ENCODE peak calls at places on chromosomes 2 and 18, in eight cellular contexts. One of them, this sample, is unnamed.

GRCh38 chr2:85772019-85772745 is 18.4 kb downstream of the ATOH8 start:
- DNase-seq in fibroblast of pulmonary artery: peak
- DNase-seq in neural progenitor cell: peak
- DNase-seq in neural crest cell: peak
- DNase-seq in Peyer's patch: peak
- DNase-seq in HFFc6: peak
- DNase-seq in progenitor cell of endocrine pancreas: no peak
- DNase-seq in fibroblast of mammary gland: peak
- DNase-seq in this sample: peak

GRCh38 chr2:38653715-38654494 is 12.0 kb upstream of the GALM start:
- DNase-seq in neural crest cell: no peak
- DNase-seq in Peyer's patch: no peak
- DNase-seq in neural progenitor cell: no peak
- DNase-seq in fibroblast of mammary gland: no peak
- DNase-seq in HFFc6: no peak
- DNase-seq in fibroblast of pulmonary artery: no peak
- DNase-seq in progenitor cell of endocrine pancreas: no peak
- DNase-seq in this sample: no peak

GRCh38 chr2:157261199-157261782 is 3.8 kb downstream of the GALNT5 start:
- DNase-seq in neural progenitor cell: no peak
- DNase-seq in HFFc6: peak
- DNase-seq in neural crest cell: no peak
- DNase-seq in fibroblast of mammary gland: peak
- DNase-seq in Peyer's patch: peak
- DNase-seq in fibroblast of pulmonary artery: peak
- DNase-seq in progenitor cell of endocrine pancreas: no peak
- DNase-seq in this sample: no peak

GRCh38 chr18:24003903-24004640 is 10.5 kb upstream of the TTC39C start:
- DNase-seq in fibroblast of pulmonary artery: no peak
- DNase-seq in fibroblast of mammary gland: peak
- DNase-seq in progenitor cell of endocrine pancreas: no peak
- DNase-seq in Peyer's patch: no peak
- DNase-seq in HFFc6: no peak
- DNase-seq in neural crest cell: no peak
- DNase-seq in neural progenitor cell: no peak
- DNase-seq in this sample: no peak

GRCh38 chr2:40016151-40016885 is 237.3 kb upstream of the THUMPD2 start:
- DNase-seq in neural progenitor cell: no peak
- DNase-seq in neural crest cell: no peak
- DNase-seq in HFFc6: no peak
- DNase-seq in progenitor cell of endocrine pancreas: no peak
- DNase-seq in fibroblast of pulmonary artery: peak
- DNase-seq in fibroblast of mammary gland: peak
- DNase-seq in Peyer's patch: no peak
- DNase-seq in this sample: no peak

GRCh38 chr2:27021253-27021801 is 11.4 kb upstream of the TMEM214 start:
- DNase-seq in progenitor cell of endocrine pancreas: no peak
- DNase-seq in fibroblast of mammary gland: no peak
- DNase-seq in Peyer's patch: peak
- DNase-seq in neural crest cell: no peak
- DNase-seq in HFFc6: peak
- DNase-seq in fibroblast of pulmonary artery: no peak
- DNase-seq in neural progenitor cell: no peak
- DNase-seq in this sample: no peak

GRCh38 chr2:191109888-191110287 is 40.9 kb downstream of the STAT4 start:
- DNase-seq in Peyer's patch: no peak
- DNase-seq in fibroblast of mammary gland: no peak
- DNase-seq in progenitor cell of endocrine pancreas: no peak
- DNase-seq in neural progenitor cell: no peak
- DNase-seq in fibroblast of pulmonary artery: no peak
- DNase-seq in HFFc6: no peak
- DNase-seq in neural crest cell: no peak
- DNase-seq in this sample: no peak

GRCh38 chr2:180520206-180520605 is 460.2 kb upstream of the UBE2E3 start:
- DNase-seq in progenitor cell of endocrine pancreas: no peak
- DNase-seq in HFFc6: peak
- DNase-seq in Peyer's patch: no peak
- DNase-seq in neural crest cell: no peak
- DNase-seq in fibroblast of pulmonary artery: peak
- DNase-seq in neural progenitor cell: no peak
- DNase-seq in fibroblast of mammary gland: peak
- DNase-seq in this sample: no peak

GRCh38 chr2:10079192-10079930 is 850 bp downstream of the CYS1 start:
- DNase-seq in neural progenitor cell: peak
- DNase-seq in neural crest cell: no peak
- DNase-seq in HFFc6: peak
- DNase-seq in progenitor cell of endocrine pancreas: peak
- DNase-seq in fibroblast of pulmonary artery: peak
- DNase-seq in fibroblast of mammary gland: peak
- DNase-seq in Peyer's patch: no peak
- DNase-seq in this sample: no peak

GRCh38 chr2:218516614-218517013 is 51.5 kb downstream of the USP37 start:
- DNase-seq in fibroblast of pulmonary artery: peak
- DNase-seq in HFFc6: no peak
- DNase-seq in Peyer's patch: no peak
- DNase-seq in neural progenitor cell: peak
- DNase-seq in neural crest cell: no peak
- DNase-seq in fibroblast of mammary gland: peak
- DNase-seq in progenitor cell of endocrine pancreas: no peak
- DNase-seq in this sample: no peak

GRCh38 chr2:159879061-159879604 is 81.1 kb upstream of the CD302 start:
- DNase-seq in neural progenitor cell: no peak
- DNase-seq in Peyer's patch: no peak
- DNase-seq in neural crest cell: no peak
- DNase-seq in fibroblast of mammary gland: peak
- DNase-seq in fibroblast of pulmonary artery: peak
- DNase-seq in HFFc6: peak
- DNase-seq in progenitor cell of endocrine pancreas: no peak
- DNase-seq in this sample: no peak

GRCh38 chr2:53467467-53467866 is 300.1 kb upstream of the CHAC2 start:
- DNase-seq in progenitor cell of endocrine pancreas: no peak
- DNase-seq in neural progenitor cell: no peak
- DNase-seq in neural crest cell: no peak
- DNase-seq in fibroblast of mammary gland: no peak
- DNase-seq in Peyer's patch: no peak
- DNase-seq in HFFc6: no peak
- DNase-seq in fibroblast of pulmonary artery: no peak
- DNase-seq in this sample: no peak

GRCh38 chr18:37422116-37422515 is 143.5 kb downstream of the CELF4 start:
- DNase-seq in progenitor cell of endocrine pancreas: no peak
- DNase-seq in neural progenitor cell: no peak
- DNase-seq in HFFc6: no peak
- DNase-seq in neural crest cell: peak
- DNase-seq in fibroblast of pulmonary artery: no peak
- DNase-seq in Peyer's patch: no peak
- DNase-seq in fibroblast of mammary gland: no peak
- DNase-seq in this sample: no peak

GRCh38 chr2:8627019-8627691 is 54.7 kb upstream of the ID2 start:
- DNase-seq in progenitor cell of endocrine pancreas: no peak
- DNase-seq in fibroblast of pulmonary artery: no peak
- DNase-seq in fibroblast of mammary gland: no peak
- DNase-seq in Peyer's patch: peak
- DNase-seq in neural progenitor cell: no peak
- DNase-seq in HFFc6: no peak
- DNase-seq in neural crest cell: no peak
- DNase-seq in this sample: no peak

GRCh38 chr2:114685102-114685501 is 242.7 kb downstream of the DPP10 start:
- DNase-seq in HFFc6: no peak
- DNase-seq in neural crest cell: no peak
- DNase-seq in neural progenitor cell: peak
- DNase-seq in Peyer's patch: no peak
- DNase-seq in progenitor cell of endocrine pancreas: no peak
- DNase-seq in fibroblast of mammary gland: no peak
- DNase-seq in fibroblast of pulmonary artery: no peak
- DNase-seq in this sample: no peak

GRCh38 chr2:151297882-151298281 is 8.4 kb upstream of the NMI start:
- DNase-seq in neural progenitor cell: no peak
- DNase-seq in progenitor cell of endocrine pancreas: no peak
- DNase-seq in fibroblast of mammary gland: no peak
- DNase-seq in fibroblast of pulmonary artery: peak
- DNase-seq in HFFc6: no peak
- DNase-seq in Peyer's patch: no peak
- DNase-seq in neural crest cell: no peak
- DNase-seq in this sample: no peak

GRCh38 chr2:38446972-38447561 is 70.0 kb upstream of the ATL2 start:
- DNase-seq in HFFc6: no peak
- DNase-seq in neural progenitor cell: no peak
- DNase-seq in neural crest cell: no peak
- DNase-seq in Peyer's patch: no peak
- DNase-seq in fibroblast of pulmonary artery: no peak
- DNase-seq in progenitor cell of endocrine pancreas: no peak
- DNase-seq in fibroblast of mammary gland: no peak
- DNase-seq in this sample: no peak

GRCh38 chr2:119311831-119312230 is 54.8 kb downstream of the C2orf76 start:
- DNase-seq in Peyer's patch: no peak
- DNase-seq in fibroblast of mammary gland: no peak
- DNase-seq in progenitor cell of endocrine pancreas: no peak
- DNase-seq in neural crest cell: no peak
- DNase-seq in HFFc6: no peak
- DNase-seq in fibroblast of pulmonary artery: no peak
- DNase-seq in neural progenitor cell: no peak
- DNase-seq in this sample: no peak

GRCh38 chr2:237687666-237688065 is 60.3 kb downstream of the LRRFIP1 start:
- DNase-seq in progenitor cell of endocrine pancreas: no peak
- DNase-seq in fibroblast of mammary gland: peak
- DNase-seq in fibroblast of pulmonary artery: peak
- DNase-seq in Peyer's patch: peak
- DNase-seq in neural progenitor cell: no peak
- DNase-seq in neural crest cell: no peak
- DNase-seq in HFFc6: peak
- DNase-seq in this sample: no peak

GRCh38 chr2:229715895-229716507 is 1.6 kb upstream of the DNER start:
- DNase-seq in neural progenitor cell: peak
- DNase-seq in HFFc6: no peak
- DNase-seq in progenitor cell of endocrine pancreas: no peak
- DNase-seq in fibroblast of mammary gland: peak
- DNase-seq in fibroblast of pulmonary artery: peak
- DNase-seq in neural crest cell: peak
- DNase-seq in Peyer's patch: no peak
- DNase-seq in this sample: no peak

GRCh38 chr18:33022370-33022769 is 249.5 kb upstream of the KLHL14 start:
- DNase-seq in Peyer's patch: no peak
- DNase-seq in HFFc6: no peak
- DNase-seq in fibroblast of mammary gland: no peak
- DNase-seq in neural progenitor cell: no peak
- DNase-seq in progenitor cell of endocrine pancreas: no peak
- DNase-seq in fibroblast of pulmonary artery: no peak
- DNase-seq in neural crest cell: no peak
- DNase-seq in this sample: no peak
- TF ChIP-seq CTCF in Peyer's patch: no peak
- TF ChIP-seq CTCF in HFFc6: no peak
- TF ChIP-seq CTCF in fibroblast of mammary gland: peak
- TF ChIP-seq CTCF in neural progenitor cell: peak
- TF ChIP-seq CTCF in progenitor cell of endocrine pancreas: peak
- TF ChIP-seq CTCF in fibroblast of pulmonary artery: no peak
- TF ChIP-seq CTCF in neural crest cell: peak
- TF ChIP-seq CTCF in this sample: peak

GRCh38 chr2:60706021-60706420 is 50.0 kb upstream of the PAPOLG start:
- DNase-seq in progenitor cell of endocrine pancreas: no peak
- DNase-seq in HFFc6: no peak
- DNase-seq in fibroblast of pulmonary artery: no peak
- DNase-seq in neural progenitor cell: no peak
- DNase-seq in Peyer's patch: no peak
- DNase-seq in neural crest cell: no peak
- DNase-seq in fibroblast of mammary gland: no peak
- DNase-seq in this sample: no peak

GRCh38 chr2:60710707-60711106 is 45.4 kb upstream of the PAPOLG start:
- DNase-seq in fibroblast of pulmonary artery: peak
- DNase-seq in neural crest cell: no peak
- DNase-seq in neural progenitor cell: no peak
- DNase-seq in fibroblast of mammary gland: peak
- DNase-seq in Peyer's patch: no peak
- DNase-seq in HFFc6: peak
- DNase-seq in progenitor cell of endocrine pancreas: no peak
- DNase-seq in this sample: no peak

GRCh38 chr2:60708630-60709320 is 47.3 kb upstream of the PAPOLG start:
- DNase-seq in fibroblast of pulmonary artery: no peak
- DNase-seq in progenitor cell of endocrine pancreas: no peak
- DNase-seq in HFFc6: no peak
- DNase-seq in fibroblast of mammary gland: no peak
- DNase-seq in neural crest cell: no peak
- DNase-seq in neural progenitor cell: no peak
- DNase-seq in Peyer's patch: no peak
- DNase-seq in this sample: no peak

GRCh38 chr2:60707750-60708371 is 48.2 kb upstream of the PAPOLG start:
- DNase-seq in progenitor cell of endocrine pancreas: no peak
- DNase-seq in Peyer's patch: no peak
- DNase-seq in neural crest cell: peak
- DNase-seq in neural progenitor cell: peak
- DNase-seq in fibroblast of mammary gland: peak
- DNase-seq in fibroblast of pulmonary artery: peak
- DNase-seq in HFFc6: peak
- DNase-seq in this sample: no peak
- TF ChIP-seq CTCF in progenitor cell of endocrine pancreas: peak
- TF ChIP-seq CTCF in Peyer's patch: peak
- TF ChIP-seq CTCF in neural crest cell: peak
- TF ChIP-seq CTCF in neural progenitor cell: peak
- TF ChIP-seq CTCF in fibroblast of mammary gland: peak
- TF ChIP-seq CTCF in fibroblast of pulmonary artery: peak
- TF ChIP-seq CTCF in HFFc6: peak
- TF ChIP-seq CTCF in this sample: peak

GRCh38 chr2:212402316-212402715 is 136.3 kb downstream of the ERBB4 start:
- DNase-seq in progenitor cell of endocrine pancreas: no peak
- DNase-seq in fibroblast of mammary gland: no peak
- DNase-seq in Peyer's patch: no peak
- DNase-seq in neural crest cell: no peak
- DNase-seq in HFFc6: no peak
- DNase-seq in neural progenitor cell: no peak
- DNase-seq in fibroblast of pulmonary artery: no peak
- DNase-seq in this sample: no peak
- TF ChIP-seq CTCF in progenitor cell of endocrine pancreas: no peak
- TF ChIP-seq CTCF in fibroblast of mammary gland: no peak
- TF ChIP-seq CTCF in Peyer's patch: no peak
- TF ChIP-seq CTCF in neural crest cell: no peak
- TF ChIP-seq CTCF in HFFc6: peak
- TF ChIP-seq CTCF in neural progenitor cell: no peak
- TF ChIP-seq CTCF in fibroblast of pulmonary artery: no peak
- TF ChIP-seq CTCF in this sample: no peak

DNA sequence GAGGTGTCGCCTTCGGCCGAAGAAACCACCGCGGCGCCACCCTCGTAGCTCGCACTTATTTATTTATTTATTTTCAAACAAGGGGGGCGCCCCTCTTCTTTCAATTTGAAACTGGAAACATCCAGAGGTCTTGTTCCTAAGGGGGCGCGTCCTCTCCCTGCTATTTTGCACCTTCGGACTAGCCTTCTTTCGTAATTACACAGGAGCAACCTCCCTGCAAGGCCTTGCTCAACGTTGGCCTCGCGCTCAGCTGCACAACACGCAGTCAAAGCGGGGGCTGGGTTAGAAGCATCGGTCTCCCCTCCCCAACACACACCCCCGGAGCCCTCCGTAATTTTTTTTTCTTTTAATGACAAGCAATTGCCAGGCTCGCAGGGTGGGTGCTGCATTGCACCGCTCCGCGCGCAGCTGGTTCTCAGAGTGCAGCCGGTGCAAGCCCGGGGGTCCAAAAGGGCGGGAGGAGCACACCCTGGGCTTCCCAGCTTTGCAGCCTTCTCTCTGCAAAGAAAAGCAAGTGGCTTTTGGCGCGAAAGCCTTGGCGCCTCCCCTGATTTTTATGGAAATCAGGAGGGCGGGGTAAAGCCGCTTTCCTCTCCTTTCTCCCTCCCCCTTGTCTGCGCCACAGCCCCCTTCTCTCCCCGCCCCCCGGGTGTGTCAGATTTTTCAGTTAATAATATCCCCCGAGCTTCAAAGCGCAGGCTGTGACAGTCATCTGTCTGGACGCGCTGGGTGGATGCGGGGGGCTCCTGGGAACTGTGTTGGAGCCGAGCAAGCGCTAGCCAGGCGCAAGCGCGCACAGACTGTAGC is at the start of gene MYCN:
- DNase-seq in Peyer's patch: peak
- DNase-seq in fibroblast of pulmonary artery: peak
- DNase-seq in neural progenitor cell: peak
- DNase-seq in HFFc6: no peak
- DNase-seq in neural crest cell: peak
- DNase-seq in progenitor cell of endocrine pancreas: peak
- DNase-seq in fibroblast of mammary gland: peak
- DNase-seq in this sample: peak
- TF ChIP-seq CTCF in Peyer's patch: peak
- TF ChIP-seq CTCF in fibroblast of pulmonary artery: no peak
- TF ChIP-seq CTCF in neural progenitor cell: peak
- TF ChIP-seq CTCF in HFFc6: peak
- TF ChIP-seq CTCF in neural crest cell: peak
- TF ChIP-seq CTCF in progenitor cell of endocrine pancreas: peak
- TF ChIP-seq CTCF in fibroblast of mammary gland: peak
- TF ChIP-seq CTCF in this sample: peak